ENCODE peak calls at places on chromosomes 13 and 19, in eight cellular contexts. M is nephron progenitor cell; Z is CD4-positive, alpha-beta T cell; H is choroid plexus epithelial cell; T is body of pancreas; I is fibroblast of pulmonary artery; A is SK-N-SH; Q is PC-3. F is an unnamed sample.

GRCh38 chr13:39148513-39148961 is 110.3 kb downstream of the NHLRC3 start:
- DNase-seq in M (no peak), Z (no peak), Q (no peak), I (peak), A (no peak), H (peak), T (no peak), F (no peak)

GRCh38 chr13:45541806-45542205 is 73.7 kb downstream of the ERICH6B start:
- DNase-seq in Q (no peak), M (no peak), H (no peak), A (no peak), I (no peak), Z (no peak), T (no peak), F (no peak)

GRCh38 chr13:114130708-114131580 is 1.5 kb downstream of the RASA3 start:
- DNase-seq in H (peak), Q (peak), I (peak), Z (peak), T (peak), M (peak), A (peak), F (no peak)

GRCh38 chr13:37293295-37293694 is 187.8 kb upstream of the CSNK1A1L start:
- DNase-seq in A (no peak), T (no peak), M (no peak), Q (no peak), I (no peak), Z (no peak), H (no peak), F (no peak)

GRCh38 chr13:106373304-106373988 is 162.0 kb downstream of the EFNB2 start:
- DNase-seq in T (no peak), A (no peak), M (peak), Z (no peak), I (no peak), H (peak), Q (no peak), F (no peak)

GRCh38 chr19:2077398-2077797 is 18.7 kb downstream of the MOB3A start:
- DNase-seq in Q (no peak), T (no peak), A (peak), I (no peak), Z (no peak), M (no peak), H (no peak), F (no peak)

GRCh38 chr19:49425922-49426592 is 869 bp downstream of the GFY start:
- DNase-seq in Z (no peak), H (no peak), T (no peak), M (peak), I (no peak), Q (peak), A (no peak), F (no peak)

GRCh38 chr13:47679391-47679790 is 321.7 kb downstream of the SUCLA2 start:
- DNase-seq in Z (no peak), Q (peak), I (peak), H (peak), M (no peak), T (no peak), A (no peak), F (no peak)

GRCh38 chr19:8531470-8531869 is 17.5 kb upstream of the ZNF414 start:
- DNase-seq in H (no peak), Z (no peak), I (no peak), Q (no peak), A (no peak), T (no peak), M (no peak), F (no peak)

GRCh38 chr13:34334984-34335661 is 517.2 kb downstream of the RFC3 start:
- DNase-seq in Z (no peak), T (no peak), A (no peak), M (no peak), Q (no peak), I (no peak), H (no peak), F (no peak)

GRCh38 chr19:4521170-4521887 is 3.0 kb upstream of the PLIN4 start:
- DNase-seq in T (no peak), M (no peak), Q (peak), H (peak), Z (no peak), A (no peak), I (no peak), F (no peak)

GRCh38 chr13:73158851-73159250 is 100.0 kb downstream of the KLF5 start:
- DNase-seq in Q (peak), A (no peak), I (peak), M (no peak), Z (no peak), H (peak), T (no peak), F (no peak)

GRCh38 chr19:38685666-38686529 is 38.4 kb downstream of the ACTN4 start:
- DNase-seq in I (peak), Z (no peak), A (peak), H (peak), Q (peak), T (peak), M (no peak), F (no peak)

GRCh38 chr19:17358395-17358794 is 18.7 kb downstream of the PLVAP start:
- DNase-seq in H (peak), T (no peak), Q (no peak), A (no peak), Z (no peak), I (no peak), M (no peak), F (no peak)

GRCh38 chr13:77056886-77057285 is 29.9 kb upstream of the FBXL3 start:
- DNase-seq in M (no peak), I (no peak), Q (no peak), Z (no peak), A (no peak), T (no peak), H (no peak), F (no peak)

GRCh38 chr19:47637550-47637949 is 28.6 kb downstream of the BICRA start:
- DNase-seq in Z (no peak), T (no peak), I (peak), Q (no peak), H (peak), A (no peak), M (no peak), F (no peak)

GRCh38 chr13:43805071-43805468 is 18.3 kb upstream of the ENOX1 start:
- DNase-seq in Z (no peak), T (no peak), Q (peak), H (peak), I (peak), A (peak), M (no peak), F (no peak)

GRCh38 chr19:54047626-54048025 is 16.1 kb downstream of the VSTM1 start:
- DNase-seq in Q (no peak), M (no peak), I (no peak), Z (no peak), H (no peak), A (no peak), T (no peak), F (no peak)

GRCh38 chr19:14056069-14056666 is 5.7 kb downstream of the PALM3 start:
- DNase-seq in A (no peak), I (no peak), Z (no peak), Q (no peak), T (no peak), M (no peak), H (no peak), F (no peak)

GRCh38 chr13:94620286-94620896 is 18.7 kb downstream of the GPR180 start:
- DNase-seq in I (peak), A (peak), Z (peak), H (peak), Q (peak), M (peak), T (no peak), F (no peak)

GRCh38 chr19:18849838-18850400 is 18.2 kb downstream of the UPF1 start:
- DNase-seq in T (no peak), A (no peak), I (no peak), M (peak), H (peak), Z (no peak), Q (no peak), F (no peak)

GRCh38 chr19:30024091-30024490 is 82.1 kb downstream of the URI1 start:
- DNase-seq in Z (no peak), M (no peak), I (no peak), T (no peak), A (no peak), H (no peak), Q (no peak), F (no peak)

GRCh38 chr13:109973279-109973678 is 186.9 kb upstream of the IRS2 start:
- DNase-seq in T (no peak), A (no peak), Z (no peak), M (no peak), I (no peak), H (no peak), Q (no peak), F (no peak)

GRCh38 chr13:21522847-21523246 is 63.7 kb upstream of the ZDHHC20 start:
- DNase-seq in I (no peak), T (no peak), A (no peak), Q (no peak), Z (no peak), M (no peak), H (no peak), F (no peak)

GRCh38 chr13:80030491-80030890 is 310.4 kb downstream of the SPRY2 start:
- DNase-seq in T (peak), Z (no peak), A (no peak), Q (peak), M (no peak), H (peak), I (peak), F (no peak)

GRCh38 chr19:48489608-48490216 is 20.5 kb downstream of the CYTH2 start:
- DNase-seq in M (peak), T (peak), I (peak), H (peak), Z (peak), Q (peak), A (peak), F (peak)

GRCh38 chr19:12187625-12188024 is 24.7 kb downstream of the ZNF136 start:
- DNase-seq in A (no peak), H (no peak), I (no peak), Q (peak), T (no peak), Z (no peak), M (no peak), F (no peak)

GRCh38 chr19:45581576-45581975 is 3.0 kb downstream of the OPA3 start:
- DNase-seq in M (no peak), Z (no peak), Q (no peak), I (no peak), H (no peak), T (no peak), A (no peak), F (no peak)

GRCh38 chr19:12272386-12272785 is 22.3 kb downstream of the ZNF44 start:
- DNase-seq in M (no peak), H (no peak), T (no peak), Q (no peak), Z (no peak), A (no peak), I (no peak), F (no peak)

GRCh38 chr19:28425431-28425931 is 787.5 kb downstream of the UQCRFS1 start:
- DNase-seq in H (peak), M (no peak), Z (no peak), A (no peak), I (peak), Q (no peak), T (no peak), F (no peak)

GRCh38 chr13:48144413-48145035 is 49.6 kb upstream of the MED4 start:
- DNase-seq in I (peak), Z (no peak), M (no peak), H (peak), T (peak), Q (no peak), A (no peak), F (peak)

GRCh38 chr13:111541752-111542529 is 221.5 kb downstream of the TEX29 start:
- DNase-seq in A (no peak), M (no peak), H (no peak), Z (no peak), I (no peak), Q (no peak), T (no peak), F (no peak)

GRCh38 chr13:90591260-90591926 is 756.1 kb upstream of the MIR17HG start:
- DNase-seq in M (no peak), I (no peak), H (peak), Z (no peak), Q (peak), T (no peak), A (no peak), F (no peak)

GRCh38 chr13:76331948-76332712 is 554.1 kb downstream of the KCTD12 start:
- DNase-seq in I (peak), Z (no peak), H (peak), M (no peak), A (no peak), T (no peak), Q (no peak), F (no peak)

GRCh38 chr13:102487330-102487729 is 85.5 kb upstream of the FGF14 start:
- DNase-seq in M (no peak), Z (no peak), Q (no peak), T (no peak), H (peak), I (no peak), A (peak), F (no peak)

GRCh38 chr13:113576597-113576996 is 8.0 kb upstream of the TFDP1 start:
- DNase-seq in H (no peak), I (no peak), Z (no peak), A (no peak), T (no peak), Q (no peak), M (no peak), F (no peak)

DNA sequence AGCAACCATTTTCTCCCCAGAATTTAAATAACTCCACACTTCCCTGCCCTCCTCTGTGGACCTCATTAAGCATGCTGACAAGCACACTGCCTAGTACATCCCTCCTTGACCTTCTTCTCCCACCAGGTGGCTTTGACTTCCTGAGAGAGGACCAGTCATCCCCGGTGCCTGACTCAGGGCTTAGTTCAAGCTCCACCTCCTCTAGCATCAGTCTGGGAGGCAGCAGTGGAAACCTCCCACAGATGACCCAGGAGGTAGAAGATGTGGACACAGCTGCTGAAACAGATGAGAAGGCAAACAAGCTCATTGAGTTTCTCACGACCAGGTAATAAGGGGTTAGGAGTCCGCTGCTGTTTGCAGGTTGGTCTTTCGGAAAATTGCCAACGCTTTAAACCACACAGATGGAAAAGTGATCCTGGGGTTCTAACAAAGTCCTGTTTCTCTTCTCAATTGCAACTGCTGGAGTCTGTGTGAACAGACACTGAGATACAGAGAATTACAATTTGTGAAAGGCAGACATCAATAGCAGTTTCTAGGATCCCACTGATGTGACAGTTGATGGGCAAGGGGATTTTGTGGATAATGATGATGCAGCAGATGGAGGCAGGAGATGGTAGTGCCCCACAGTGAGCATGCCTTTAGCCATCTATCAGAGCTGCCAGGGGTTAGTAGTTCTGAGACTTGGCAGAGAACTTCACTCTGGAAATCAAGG is 86.7 kb downstream of the ZAR1L start:
- DNase-seq in M (no peak), Z (no peak), I (peak), Q (peak), H (peak), T (no peak), A (no peak), F (no peak)
- TF ChIP-seq CTCF in M (no peak), Z (no peak), I (no peak), Q (peak), H (no peak), T (no peak), A (no peak), F (no peak)

GRCh38 chr13:51733656-51734334 is 70.2 kb downstream of the DHRS12 start:
- DNase-seq in Z (no peak), T (no peak), M (no peak), A (no peak), Q (no peak), I (no peak), H (no peak), F (no peak)
- TF ChIP-seq CTCF in Z (no peak), T (no peak), M (no peak), A (peak), Q (no peak), I (peak), H (peak), F (no peak)

DNA sequence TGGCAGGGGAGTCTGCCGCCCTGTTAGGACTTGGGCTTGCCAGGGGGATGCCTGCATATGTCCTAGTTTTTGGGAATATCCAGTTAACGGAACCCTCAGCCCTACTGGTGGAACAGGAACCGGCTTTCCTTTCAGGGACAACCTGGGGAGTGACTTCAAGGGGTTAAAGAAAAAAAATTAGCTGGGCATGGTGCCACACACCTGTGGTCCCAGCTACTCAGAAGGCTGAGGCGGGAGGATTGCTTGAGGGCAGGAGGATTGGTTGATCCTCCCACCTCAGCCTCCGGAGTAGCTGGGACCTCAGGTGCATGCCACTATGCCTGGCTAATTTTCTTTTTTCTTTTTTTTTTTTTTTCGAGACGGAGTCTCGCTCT is 22.5 kb downstream of the LDLR start:
- DNase-seq in H (no peak), A (no peak), Z (no peak), M (no peak), T (no peak), Q (peak), I (no peak), F (no peak)
- TF ChIP-seq CTCF in H (no peak), A (no peak), Z (no peak), M (no peak), T (no peak), Q (no peak), I (no peak), F (no peak)

DNA sequence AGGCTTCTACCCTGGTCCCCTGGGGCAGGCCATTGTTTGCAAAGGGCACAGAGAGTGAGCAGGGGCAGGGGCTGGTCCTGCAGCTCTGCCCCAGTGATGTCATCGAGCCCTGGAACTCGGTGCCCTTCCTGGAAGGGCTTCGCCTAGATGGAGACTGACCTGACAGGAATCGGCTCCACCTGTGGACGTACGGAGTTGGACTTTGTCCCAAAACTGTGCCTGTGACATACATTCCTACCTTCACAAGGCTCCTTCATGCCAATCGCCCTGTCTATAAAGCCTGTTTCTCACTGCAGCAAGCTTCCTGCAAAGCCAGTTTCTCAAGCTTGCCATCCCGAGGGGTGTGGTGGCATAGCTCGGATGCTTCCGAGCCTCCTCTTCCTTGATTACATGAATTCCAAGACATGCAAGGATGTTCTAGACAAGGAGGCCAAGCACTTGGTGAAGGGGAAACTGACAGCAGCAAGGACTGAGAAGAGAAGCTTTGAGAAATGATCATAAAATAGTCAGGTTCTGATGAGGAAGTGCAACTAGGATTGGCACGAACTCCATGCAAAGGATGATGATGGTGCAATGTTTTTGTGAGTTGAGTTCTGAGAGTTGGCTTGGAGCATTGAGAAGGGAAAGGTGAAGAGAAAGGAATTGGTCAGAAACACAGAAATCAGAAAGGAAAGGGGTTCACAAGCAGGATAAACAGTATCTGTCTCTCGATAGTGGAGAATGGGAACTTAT is 73.6 kb upstream of the STK24 start:
- DNase-seq in Z (no peak), Q (peak), H (no peak), I (no peak), T (peak), A (no peak), M (no peak), F (no peak)
- TF ChIP-seq CTCF in Z (no peak), Q (no peak), H (no peak), I (no peak), T (no peak), A (no peak), M (no peak), F (no peak)

GRCh38 chr13:53206455-53206854 is 177.8 kb downstream of the OLFM4 start:
- DNase-seq in M (no peak), I (peak), Z (no peak), H (peak), Q (peak), A (peak), T (no peak), F (no peak)
- TF ChIP-seq CTCF in M (peak), I (peak), Z (no peak), H (peak), Q (peak), A (peak), T (peak), F (no peak)

F was measured in CD14-positive monocyte.